ENCODE peak calls at places on chromosomes 16 and 17, in nine cellular contexts. E, O, M, R, W, L, I, K and X are unnamed samples.

GRCh38 chr17:63495471-63495870 is 18.6 kb downstream of the ACE start:
- DNase-seq in I (no peak), W (no peak), R (no peak), E (no peak), L (no peak), K (no peak), O (no peak), M (no peak), X (no peak)

GRCh38 chr17:31588034-31588433 is 196.6 kb downstream of the RAB11FIP4 start:
- DNase-seq in O (no peak), W (no peak), M (no peak), E (no peak), I (no peak), R (no peak), L (no peak), K (no peak), X (no peak)

GRCh38 chr17:77425791-77426641 is 285.2 kb downstream of the SEC14L1 start:
- DNase-seq in W (no peak), R (no peak), M (peak), E (no peak), I (no peak), O (no peak), L (peak), K (peak), X (no peak)

GRCh38 chr16:50434872-50435478 is 66.2 kb upstream of the BRD7 start:
- DNase-seq in O (no peak), L (no peak), M (no peak), I (no peak), K (no peak), R (no peak), W (no peak), E (no peak), X (no peak)

GRCh38 chr16:2035431-2036199 is 8.9 kb downstream of the NHERF2 start:
- DNase-seq in O (no peak), W (peak), E (peak), L (peak), R (no peak), K (no peak), I (no peak), M (peak), X (no peak)

GRCh38 chr16:49822649-49823370 is 33.1 kb downstream of the ZNF423 start:
- DNase-seq in L (no peak), O (no peak), M (no peak), W (no peak), I (no peak), R (no peak), K (no peak), E (no peak), X (no peak)

GRCh38 chr17:60169921-60170817 is 20.4 kb downstream of the CA4 start:
- DNase-seq in K (no peak), O (peak), I (peak), R (no peak), M (peak), L (peak), E (no peak), W (peak), X (no peak)

GRCh38 chr17:71118039-71118438 is 948.7 kb downstream of the KCNJ2 start:
- DNase-seq in K (peak), O (no peak), M (peak), R (no peak), E (no peak), W (no peak), I (peak), L (peak), X (no peak)

GRCh38 chr16:63998-64913 is 8.2 kb downstream of the RHBDF1 start:
- DNase-seq in W (no peak), R (no peak), L (no peak), E (peak), M (no peak), I (no peak), O (no peak), K (no peak), X (no peak)

GRCh38 chr16:70752381-70752780 is 48.6 kb downstream of the VAC14 start:
- DNase-seq in L (no peak), K (no peak), I (no peak), E (no peak), R (no peak), O (no peak), W (no peak), M (no peak), X (no peak)

GRCh38 chr17:57868007-57868774 is 18.3 kb upstream of the MRPS23 start:
- DNase-seq in L (peak), R (no peak), M (peak), I (peak), O (peak), K (peak), W (peak), E (peak), X (peak)
- TF ChIP-seq CTCF in L (peak), R (peak), M (peak), I (peak), O (peak), K (peak), W (peak), E (no peak), X (peak)

DNA sequence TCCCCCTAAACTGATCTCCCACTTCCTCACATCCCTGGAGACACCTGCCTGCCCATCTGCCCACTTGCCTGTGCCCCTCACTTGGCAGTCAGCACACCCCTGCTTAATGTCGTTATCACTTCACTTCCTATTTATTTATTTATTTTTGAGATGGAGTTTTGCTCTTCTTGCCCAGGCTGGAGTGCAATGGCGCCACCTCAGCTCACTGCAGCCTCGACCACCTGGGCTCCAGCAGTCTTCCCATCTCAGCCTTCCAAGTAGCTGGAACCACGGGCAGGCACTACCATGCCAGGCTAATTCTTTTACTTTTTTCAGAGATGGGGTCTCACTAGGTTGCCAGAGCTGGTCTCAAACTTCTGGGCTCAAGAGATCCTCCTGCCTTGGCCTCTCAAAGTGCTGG is 23.5 kb upstream of the PHOSPHO1 start:
- DNase-seq in L (peak), O (no peak), R (no peak), W (no peak), E (no peak), I (no peak), M (peak), K (no peak), X (no peak)
- TF ChIP-seq CTCF in L (peak), O (peak), R (no peak), W (no peak), E (no peak), I (peak), M (peak), K (no peak), X (no peak)

GRCh38 chr16:19899605-19899955 is 14.9 kb upstream of the GPRC5B start:
- DNase-seq in I (no peak), E (no peak), K (no peak), M (no peak), L (no peak), O (no peak), R (no peak), W (no peak), X (no peak)
- TF ChIP-seq CTCF in I (peak), E (no peak), K (no peak), M (no peak), L (no peak), O (no peak), R (no peak), W (no peak), X (no peak)

GRCh38 chr16:5504028-5504758 is 406.6 kb upstream of the EEF2KMT start:
- DNase-seq in I (no peak), O (peak), K (no peak), W (no peak), R (no peak), L (peak), M (no peak), E (peak), X (no peak)

GRCh38 chr16:5505093-5505887 is 407.7 kb upstream of the EEF2KMT start:
- DNase-seq in E (no peak), L (peak), O (no peak), M (no peak), I (no peak), R (no peak), W (no peak), K (no peak), X (no peak)

GRCh38 chr16:5502944-5503343 is 405.3 kb upstream of the EEF2KMT start:
- DNase-seq in R (no peak), O (no peak), L (no peak), E (no peak), K (no peak), W (no peak), M (no peak), I (no peak), X (no peak)

GRCh38 chr16:5500526-5500925 is 402.9 kb upstream of the EEF2KMT start:
- DNase-seq in I (no peak), O (no peak), E (no peak), K (no peak), R (no peak), L (no peak), W (no peak), M (no peak), X (no peak)

DNA sequence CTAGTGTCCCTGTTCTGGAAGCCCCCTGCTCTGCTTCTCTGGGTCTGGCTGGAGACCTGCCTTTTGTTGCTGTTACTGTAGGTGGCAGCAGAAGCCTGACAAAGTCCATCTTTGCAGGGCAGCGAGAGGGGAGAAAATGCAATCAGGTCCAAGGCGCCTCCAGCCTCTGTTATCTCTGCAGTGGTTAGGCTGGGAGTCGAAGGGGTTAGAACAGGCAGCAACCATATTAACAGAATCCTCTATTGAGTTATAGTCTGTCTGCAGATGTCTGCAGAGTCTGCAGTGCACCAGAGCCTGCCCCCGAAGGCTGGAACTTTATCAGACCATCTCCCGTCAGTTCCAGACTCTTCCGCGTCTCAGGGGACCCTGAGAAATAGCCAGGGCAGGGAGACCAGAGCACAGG is 404.9 kb upstream of the EEF2KMT start:
- DNase-seq in R (peak), M (peak), W (no peak), K (peak), I (peak), L (peak), E (no peak), O (peak), X (no peak)
- TF ChIP-seq CTCF in R (peak), M (peak), W (no peak), K (peak), I (peak), L (peak), E (no peak), O (peak), X (peak)

DNA sequence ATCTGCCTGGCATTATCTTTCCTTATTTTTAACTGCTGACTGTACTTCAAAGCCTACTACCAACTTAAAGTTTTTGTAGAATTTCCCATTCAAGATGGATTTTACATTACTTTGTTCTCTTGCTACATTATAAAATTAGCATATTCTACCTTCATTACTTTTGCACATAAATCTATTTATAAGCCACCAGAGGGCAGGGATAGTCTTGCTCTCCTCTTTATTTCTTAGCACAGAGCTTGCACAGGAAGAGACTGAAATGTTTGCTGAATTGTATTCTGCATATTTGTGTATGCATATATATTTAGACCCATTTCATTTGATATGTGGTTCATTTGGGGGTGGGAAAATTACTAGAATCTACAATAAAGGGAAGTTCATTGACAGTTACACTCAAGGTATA is 108.0 kb downstream of the SKAP1 start:
- DNase-seq in R (no peak), O (no peak), I (peak), K (peak), M (no peak), W (no peak), L (no peak), E (no peak), X (no peak)
- TF ChIP-seq CTCF in R (no peak), O (no peak), I (peak), K (peak), M (peak), W (no peak), L (no peak), E (no peak), X (peak)

GRCh38 chr17:45256114-45256966 is 5.6 kb downstream of the SPATA32 start:
- DNase-seq in E (no peak), M (peak), I (no peak), K (no peak), O (no peak), L (no peak), R (no peak), W (no peak), X (no peak)
- TF ChIP-seq CTCF in E (no peak), M (peak), I (no peak), K (no peak), O (peak), L (peak), R (peak), W (peak), X (peak)